ENCODE peak calls at places on chromosome 9, in seven cellular contexts. I, O, C, E, Z, B and G are unnamed samples. For H3K4me1, the result is how much of the 10 kb centered on the place peaks cover.

GRCh38 chr9:99825158-99826046 is 3.7 kb downstream of the NR4A3 start:
- DNase-seq in C (no peak), E (no peak), I (peak), Z (no peak), O (no peak), B (no peak), G (no peak)

GRCh38 chr9:129235931-129236331 is 57.9 kb upstream of the IER5L start:
- DNase-seq in I (no peak), E (no peak), C (no peak), B (no peak), Z (no peak), O (no peak), G (no peak)

GRCh38 chr9:16184964-16185646 is 632.3 kb downstream of the CCDC171 start:
- DNase-seq in E (no peak), Z (no peak), C (no peak), I (no peak), O (no peak), B (no peak), G (no peak)

GRCh38 chr9:72577212-72577753 is 55.9 kb downstream of the TMC1 start:
- DNase-seq in C (no peak), Z (no peak), B (no peak), I (no peak), E (peak), O (no peak), G (peak)

GRCh38 chr9:87500491-87500890 is 2.8 kb downstream of the DAPK1 start:
- DNase-seq in E (no peak), Z (no peak), C (no peak), O (no peak), I (no peak), B (no peak), G (no peak)

GRCh38 chr9:118366228-118366627 is 662.0 kb downstream of the TLR4 start:
- DNase-seq in B (no peak), O (no peak), Z (peak), E (no peak), I (no peak), C (no peak), G (no peak)

GRCh38 chr9:124855944-124856773 is 2.9 kb downstream of the WDR38 start:
- DNase-seq in E (no peak), B (no peak), C (no peak), Z (peak), O (no peak), I (peak), G (no peak)

GRCh38 chr9:106872641-106873040 is 9.7 kb downstream of the ZNF462 start:
- DNase-seq in I (no peak), C (no peak), O (no peak), Z (no peak), E (no peak), B (no peak), G (no peak)

GRCh38 chr9:31683126-31683525 is 701.3 kb upstream of the ACO1 start:
- DNase-seq in Z (no peak), B (no peak), E (no peak), I (no peak), C (no peak), O (no peak), G (no peak)

GRCh38 chr9:89850153-89850552 is 245.3 kb downstream of the GADD45G start:
- DNase-seq in B (no peak), O (no peak), E (peak), Z (no peak), C (no peak), I (no peak), G (no peak)

GRCh38 chr9:89845862-89846261 is 241.1 kb downstream of the GADD45G start:
- DNase-seq in O (no peak), Z (no peak), I (peak), E (no peak), B (no peak), C (no peak), G (no peak)

GRCh38 chr9:89849096-89849495 is 244.3 kb downstream of the GADD45G start:
- DNase-seq in Z (no peak), C (no peak), B (no peak), I (no peak), E (no peak), O (no peak), G (no peak)

GRCh38 chr9:89850633-89851325 is 246.0 kb downstream of the GADD45G start:
- DNase-seq in E (peak), O (no peak), C (no peak), Z (no peak), I (no peak), B (no peak), G (peak)

GRCh38 chr9:89848060-89849040 is 243.5 kb downstream of the GADD45G start:
- DNase-seq in I (peak), Z (no peak), B (no peak), O (no peak), E (no peak), C (no peak), G (no peak)
- H3K4me1 ChIP-seq in I (under half), Z (under half), B (under half), O (under half), E (under half), C (under half), G (under half)

GRCh38 chr9:137297060-137297664 is 4.9 kb downstream of the NRARP start:
- DNase-seq in Z (no peak), B (no peak), I (peak), O (no peak), C (no peak), E (no peak), G (no peak)

GRCh38 chr9:137297966-137298365 is 4.1 kb downstream of the NRARP start:
- DNase-seq in C (no peak), E (no peak), O (no peak), I (peak), Z (no peak), B (no peak), G (no peak)

GRCh38 chr9:137295313-137296213 is 6.5 kb downstream of the NRARP start:
- DNase-seq in Z (no peak), O (no peak), B (no peak), E (no peak), C (peak), I (peak), G (no peak)

GRCh38 chr9:137294684-137295312 is 7.3 kb downstream of the NRARP start:
- DNase-seq in B (no peak), Z (no peak), E (peak), O (no peak), C (no peak), I (peak), G (peak)

DNA sequence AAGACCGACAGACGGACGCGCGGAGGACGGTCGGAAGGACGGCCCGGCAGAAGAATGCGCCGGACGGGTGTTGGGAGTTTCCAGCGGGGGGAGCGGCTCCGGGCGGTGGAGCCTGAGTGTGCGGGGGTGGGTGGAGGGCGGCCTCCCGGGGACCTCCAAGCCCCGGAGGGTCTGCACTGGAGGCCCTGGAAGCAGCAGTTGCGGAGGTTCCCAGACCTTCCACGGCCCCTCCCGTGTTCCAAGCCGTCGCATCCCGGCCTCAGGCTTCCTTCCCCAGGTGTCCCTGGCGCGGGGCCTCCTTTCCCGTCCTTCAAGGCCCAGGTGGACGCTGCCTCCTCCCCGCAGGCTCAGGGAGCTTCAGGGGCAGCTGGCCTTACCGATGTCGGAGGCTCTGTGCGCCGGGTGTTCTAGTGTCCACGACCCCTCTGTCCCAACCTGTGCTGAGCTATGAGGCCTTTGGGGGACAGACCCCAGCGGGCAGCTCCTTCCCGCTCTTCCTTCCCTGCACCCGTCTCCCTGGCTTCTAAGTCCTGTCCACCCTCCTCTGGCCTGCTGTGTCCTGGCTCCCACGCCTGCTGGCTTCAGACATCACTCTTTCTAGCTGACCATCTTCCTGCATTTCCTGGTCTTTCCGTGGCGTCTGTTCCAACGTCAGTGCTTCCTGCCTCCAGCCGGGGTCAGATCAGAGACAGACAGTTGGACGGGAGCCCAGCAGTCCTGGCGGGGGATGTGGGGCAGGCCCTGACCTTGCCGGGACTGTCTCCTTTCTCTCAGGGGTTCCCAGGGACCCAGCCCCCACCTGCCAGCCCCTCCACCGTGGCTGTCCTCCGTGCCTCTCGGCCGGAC is 5.6 kb downstream of the NRARP start:
- DNase-seq in O (no peak), Z (no peak), B (no peak), E (peak), I (peak), C (no peak), G (peak)
- H2AK5ac ChIP-seq in O (peak), Z (no peak), B (no peak), E (no peak), I (no peak), C (peak), G (no peak)

GRCh38 chr9:80615964-80616363 is 1044.2 kb downstream of the TLE4 start:
- DNase-seq in I (no peak), O (no peak), C (no peak), Z (no peak), B (no peak), E (no peak), G (peak)
- H3K4me1 ChIP-seq in I (under half), O (under half), C (under half), Z (under half), B (under half), E (under half), G (under half)

DNA sequence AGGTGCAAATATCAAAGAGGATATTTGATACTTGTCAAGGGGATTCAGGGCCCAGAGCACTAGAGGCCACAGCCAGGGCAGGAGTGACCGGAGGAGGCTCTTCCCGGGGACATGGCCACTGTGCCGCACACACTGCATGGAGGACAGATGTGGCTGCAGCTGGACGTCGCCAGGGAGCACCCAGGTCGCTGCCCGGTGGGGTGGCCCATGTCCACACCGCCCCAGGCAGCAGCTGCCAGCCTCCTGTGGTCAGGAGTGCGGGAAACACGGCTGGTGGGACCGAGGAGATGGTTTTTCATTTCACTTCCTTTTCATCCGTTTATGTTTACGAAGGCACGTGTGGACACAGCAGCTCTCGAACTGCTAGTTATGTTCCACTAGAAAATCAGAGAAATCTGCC is 15.1 kb downstream of the SEC16A start:
- DNase-seq in I (no peak), C (no peak), B (no peak), Z (no peak), O (no peak), E (no peak), G (no peak)
- H2AK5ac ChIP-seq in I (no peak), C (no peak), B (no peak), Z (no peak), O (no peak), E (no peak), G (no peak)

GRCh38 chr9:33132249-33132772 is 34.8 kb downstream of the B4GALT1 start:
- DNase-seq in E (peak), B (no peak), I (no peak), Z (no peak), C (no peak), O (no peak), G (peak)

GRCh38 chr9:33133186-33133585 is 34.0 kb downstream of the B4GALT1 start:
- DNase-seq in E (no peak), O (no peak), C (no peak), I (no peak), B (peak), Z (no peak), G (no peak)

GRCh38 chr9:33130961-33131360 is 36.2 kb downstream of the B4GALT1 start:
- DNase-seq in Z (no peak), B (no peak), E (no peak), I (no peak), C (no peak), O (no peak), G (no peak)

GRCh38 chr9:33130501-33130900 is 36.6 kb downstream of the B4GALT1 start:
- DNase-seq in E (peak), O (no peak), Z (no peak), C (no peak), B (no peak), I (no peak), G (peak)

DNA sequence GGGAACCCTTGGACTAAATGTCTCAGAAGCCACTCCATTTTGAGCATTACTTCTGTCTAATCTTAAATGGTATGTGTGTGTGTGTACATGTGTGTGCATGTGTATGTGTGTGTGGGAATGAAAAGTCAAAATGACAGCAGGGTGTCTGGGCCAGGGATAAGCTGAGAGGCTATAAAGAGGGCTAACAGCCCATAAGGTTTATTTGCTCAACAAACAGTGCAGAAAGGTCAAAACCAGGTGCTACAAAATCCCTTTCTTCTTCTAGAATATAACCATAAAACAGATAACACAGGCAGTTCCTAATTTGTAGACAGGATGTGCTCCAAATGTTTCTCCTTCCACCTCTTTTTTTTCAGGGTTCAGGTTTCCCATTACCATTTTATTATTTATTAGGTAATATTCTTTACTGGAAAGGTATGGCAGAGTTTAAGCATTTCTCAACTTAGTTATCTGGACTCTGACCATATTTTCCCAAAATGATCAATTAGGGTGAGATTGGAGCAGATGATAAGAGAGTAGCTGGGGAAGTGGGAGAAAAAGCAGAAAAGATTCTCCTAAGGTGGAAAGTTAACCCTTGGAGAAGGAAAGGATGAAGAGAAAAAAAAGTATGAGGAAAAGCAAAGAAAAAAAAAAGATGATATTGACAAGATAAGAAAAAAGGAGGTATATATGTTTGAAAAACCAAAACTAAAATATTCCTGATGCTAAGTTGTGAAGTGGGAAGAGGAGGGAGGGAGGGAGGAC is 35.5 kb downstream of the B4GALT1 start:
- DNase-seq in E (no peak), Z (no peak), C (no peak), O (no peak), B (no peak), I (no peak), G (no peak)
- H3K4me1 ChIP-seq in E (under half), Z (under half), C (under half), O (under half), B (under half), I (under half), G (under half)

GRCh38 chr9:88532320-88532719 is 2.7 kb upstream of the NXNL2 start:
- DNase-seq in E (peak), Z (peak), O (peak), C (peak), B (peak), I (peak), G (peak)

GRCh38 chr9:88533951-88534455 is 975 bp upstream of the NXNL2 start:
- DNase-seq in B (peak), E (peak), C (peak), O (no peak), I (peak), Z (peak), G (peak)

GRCh38 chr9:88530051-88530450 is 4.9 kb upstream of the NXNL2 start:
- DNase-seq in E (peak), I (no peak), C (no peak), O (no peak), B (no peak), Z (no peak), G (peak)

GRCh38 chr9:88529496-88529895 is 5.5 kb upstream of the NXNL2 start:
- DNase-seq in I (no peak), Z (no peak), O (no peak), C (no peak), B (no peak), E (peak), G (no peak)

DNA sequence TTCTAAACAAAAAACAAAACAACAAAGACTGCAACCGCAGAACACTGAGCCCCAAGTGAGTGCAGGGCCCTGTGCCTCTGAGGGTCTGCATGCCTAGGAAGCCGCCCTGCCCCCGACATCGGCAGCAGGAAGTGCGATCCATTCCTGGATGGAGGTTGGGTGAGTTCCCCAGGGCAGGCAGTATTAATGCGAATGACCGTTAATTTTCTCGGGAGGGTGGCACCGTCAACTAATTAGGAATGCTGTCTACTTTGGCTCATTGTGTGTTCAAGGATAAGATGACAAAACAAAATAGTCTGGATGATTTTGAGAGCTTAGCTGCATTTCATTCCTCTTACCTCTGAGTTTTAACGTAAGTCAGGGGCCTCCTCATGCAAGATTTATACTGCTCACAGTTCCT is 3.1 kb upstream of the NXNL2 start:
- DNase-seq in O (no peak), E (no peak), Z (peak), C (peak), I (peak), B (no peak), G (no peak)
- H2AK5ac ChIP-seq in O (no peak), E (no peak), Z (no peak), C (no peak), I (no peak), B (no peak), G (peak)

GRCh38 chr9:136860933-136861873 is 4.9 kb downstream of the EDF1 start:
- DNase-seq in Z (no peak), C (no peak), I (no peak), E (no peak), B (no peak), O (no peak), G (no peak)
- H3K4me1 ChIP-seq in Z (under half), C (under half), I (under half), E (under half), B (under half), O (under half), G (under half)

GRCh38 chr9:81594415-81594814 is 94.9 kb downstream of the TLE1 start:
- DNase-seq in I (no peak), O (no peak), Z (no peak), E (no peak), C (no peak), B (no peak), G (no peak)
- H2AK5ac ChIP-seq in I (no peak), O (no peak), Z (no peak), E (no peak), C (no peak), B (no peak), G (no peak)